ENCODE peak calls at places on chromosomes 6 and 20, in five cellular contexts. One of them, this sample, is unnamed.

GRCh38 chr6:1608976-1609661 is 596 bp upstream of the FOXC1 start:
- DNase-seq in heart left ventricle: peak; percentile 73
- DNase-seq in adipocyte: peak; percentile 76
- DNase-seq in psoas muscle: peak; percentile 69
- DNase-seq in dorsolateral prefrontal cortex: no peak
- DNase-seq in this sample: peak; percentile 27

GRCh38 chr6:121920616-121921015 is 478.8 kb upstream of the HSF2 start:
- DNase-seq in heart left ventricle: no peak
- DNase-seq in adipocyte: no peak
- DNase-seq in psoas muscle: no peak
- DNase-seq in dorsolateral prefrontal cortex: no peak
- DNase-seq in this sample: no peak

GRCh38 chr20:7123457-7123856 is 356.0 kb downstream of the BMP2 start:
- DNase-seq in heart left ventricle: no peak
- DNase-seq in adipocyte: no peak
- DNase-seq in psoas muscle: no peak
- DNase-seq in dorsolateral prefrontal cortex: no peak
- DNase-seq in this sample: no peak

GRCh38 chr6:130129781-130130246 is 92.9 kb downstream of the SAMD3 start:
- DNase-seq in heart left ventricle: no peak
- DNase-seq in adipocyte: peak; percentile 64
- DNase-seq in psoas muscle: no peak
- DNase-seq in dorsolateral prefrontal cortex: no peak
- DNase-seq in this sample: no peak

GRCh38 chr6:131761061-131761761 is 46.6 kb upstream of the ENPP1 start:
- DNase-seq in heart left ventricle: no peak
- DNase-seq in adipocyte: peak; percentile 28
- DNase-seq in psoas muscle: no peak
- DNase-seq in dorsolateral prefrontal cortex: no peak
- DNase-seq in this sample: peak; percentile 67

GRCh38 chr20:39778847-39779641 is 816.9 kb downstream of the DHX35 start:
- DNase-seq in heart left ventricle: no peak
- DNase-seq in adipocyte: peak; percentile 6
- DNase-seq in psoas muscle: no peak
- DNase-seq in dorsolateral prefrontal cortex: no peak
- DNase-seq in this sample: no peak

GRCh38 chr6:152386131-152386530 is 251.0 kb downstream of the SYNE1 start:
- DNase-seq in heart left ventricle: no peak
- DNase-seq in adipocyte: no peak
- DNase-seq in psoas muscle: no peak
- DNase-seq in dorsolateral prefrontal cortex: no peak
- DNase-seq in this sample: no peak

GRCh38 chr6:118708055-118708454 is 56.7 kb upstream of the CEP85L start:
- DNase-seq in heart left ventricle: no peak
- DNase-seq in adipocyte: peak; percentile 24
- DNase-seq in psoas muscle: no peak
- DNase-seq in dorsolateral prefrontal cortex: no peak
- DNase-seq in this sample: peak; percentile 46

GRCh38 chr20:51553897-51554504 is 11.5 kb upstream of the NFATC2 start:
- DNase-seq in heart left ventricle: no peak
- DNase-seq in adipocyte: no peak
- DNase-seq in psoas muscle: no peak
- DNase-seq in dorsolateral prefrontal cortex: no peak
- DNase-seq in this sample: no peak

GRCh38 chr6:10412948-10413849 is 1.7 kb downstream of the TFAP2A start:
- DNase-seq in heart left ventricle: no peak
- DNase-seq in adipocyte: peak; percentile 73
- DNase-seq in psoas muscle: no peak
- DNase-seq in dorsolateral prefrontal cortex: no peak
- DNase-seq in this sample: peak; percentile 88

GRCh38 chr6:139588076-139588639 is 213.7 kb upstream of the CITED2 start:
- DNase-seq in heart left ventricle: no peak
- DNase-seq in adipocyte: peak; percentile 37
- DNase-seq in psoas muscle: no peak
- DNase-seq in dorsolateral prefrontal cortex: no peak
- DNase-seq in this sample: peak; percentile 61

GRCh38 chr6:90669846-90670245 is 83.0 kb upstream of the MAP3K7 start:
- DNase-seq in heart left ventricle: no peak
- DNase-seq in adipocyte: no peak
- DNase-seq in psoas muscle: no peak
- DNase-seq in dorsolateral prefrontal cortex: no peak
- DNase-seq in this sample: no peak

GRCh38 chr20:13492001-13492480 is 146.7 kb downstream of the TASP1 start:
- DNase-seq in heart left ventricle: no peak
- DNase-seq in adipocyte: peak; percentile 67
- DNase-seq in psoas muscle: no peak
- DNase-seq in dorsolateral prefrontal cortex: no peak
- DNase-seq in this sample: peak; percentile 28

GRCh38 chr6:111573892-111574800 is 31.5 kb downstream of the TRAF3IP2 start:
- DNase-seq in heart left ventricle: no peak
- DNase-seq in adipocyte: peak; percentile 80
- DNase-seq in psoas muscle: no peak
- DNase-seq in dorsolateral prefrontal cortex: no peak
- DNase-seq in this sample: peak; percentile 32

GRCh38 chr20:3465301-3465700 is 5.5 kb upstream of the ATRN start:
- DNase-seq in heart left ventricle: no peak
- DNase-seq in adipocyte: no peak
- DNase-seq in psoas muscle: no peak
- DNase-seq in dorsolateral prefrontal cortex: no peak
- DNase-seq in this sample: no peak

DNA sequence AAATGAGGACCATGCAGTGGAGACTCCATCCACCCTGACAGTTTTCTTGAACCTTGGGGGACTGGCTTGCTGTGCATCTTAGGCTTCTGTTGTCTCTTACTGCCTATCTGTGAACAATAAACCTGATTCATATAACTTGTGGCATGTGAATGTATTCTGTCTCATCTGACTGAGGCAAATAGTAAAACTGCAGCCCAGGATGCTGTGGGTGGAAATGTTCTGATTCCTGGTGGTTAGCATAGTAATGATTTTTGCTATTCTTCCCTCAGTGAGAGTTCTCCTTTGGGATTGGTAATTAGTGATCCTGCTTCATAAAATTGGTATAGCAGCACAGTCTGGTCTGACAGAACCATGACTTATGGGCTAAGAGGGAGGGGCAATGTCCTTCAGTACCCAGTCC is 147.2 kb downstream of the OR2B2 start:
- DNase-seq in heart left ventricle: no peak
- DNase-seq in adipocyte: no peak
- DNase-seq in psoas muscle: no peak
- DNase-seq in dorsolateral prefrontal cortex: no peak
- DNase-seq in this sample: no peak
- H3K27me3 ChIP-seq in heart left ventricle: peaks cover 32% of the 10 kb centered on the region
- H3K27me3 ChIP-seq in adipocyte: peaks cover 23% of the 10 kb centered on the region
- H3K27me3 ChIP-seq in psoas muscle: no peaks in the 10 kb centered on the region
- H3K27me3 ChIP-seq in dorsolateral prefrontal cortex: peaks cover 63% of the 10 kb centered on the region
- H3K27me3 ChIP-seq in this sample: no peaks in the 10 kb centered on the region

DNA sequence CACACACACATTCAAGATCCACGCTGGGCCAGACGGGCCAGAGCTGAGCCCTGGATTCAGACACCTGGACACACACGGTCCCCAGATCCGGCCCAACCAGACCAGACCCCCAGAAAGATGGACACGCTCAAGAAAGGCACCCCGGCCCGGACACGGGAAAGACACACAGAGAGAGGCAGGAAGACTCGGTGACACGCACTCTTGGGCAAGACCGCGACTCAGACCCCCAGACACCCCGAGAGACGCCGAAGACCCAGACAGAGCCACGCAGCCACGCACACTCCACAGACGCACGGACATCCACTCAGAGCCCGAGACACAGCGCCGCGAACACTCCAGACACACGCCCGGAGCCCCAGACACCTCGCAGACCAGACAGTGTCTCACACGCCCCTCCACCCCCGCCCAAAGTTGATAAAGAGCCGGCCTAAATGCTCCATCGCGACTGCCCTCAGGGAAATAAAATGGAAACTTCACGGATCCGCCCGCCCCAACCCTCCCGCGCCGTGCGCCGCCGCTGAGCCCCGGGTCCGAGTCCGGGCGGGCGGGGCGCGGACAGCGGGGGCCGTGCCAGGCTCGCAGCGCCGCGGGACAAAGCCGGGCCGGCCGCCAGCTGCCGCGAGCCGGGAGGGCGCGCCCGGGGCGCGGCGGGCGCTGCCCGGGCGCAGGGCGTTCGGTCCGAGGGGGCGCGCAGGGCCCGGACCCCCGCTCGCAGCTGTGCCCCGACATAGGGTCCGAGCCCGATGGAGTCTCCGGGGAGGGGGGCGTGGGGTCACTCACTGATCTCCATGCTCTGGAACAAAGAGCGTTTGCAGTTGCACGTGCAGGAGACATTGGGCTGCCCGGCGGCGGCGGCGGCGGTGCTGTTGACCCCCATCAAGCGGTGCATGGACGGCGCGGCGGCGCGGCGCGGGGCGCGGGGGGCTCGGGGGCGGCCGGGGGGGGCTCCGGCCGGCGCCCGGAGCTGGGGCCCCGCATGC is 831 bp downstream of the PMEPA1 start:
- DNase-seq in heart left ventricle: no peak
- DNase-seq in adipocyte: peak; percentile 78
- DNase-seq in psoas muscle: peak; percentile 68
- DNase-seq in dorsolateral prefrontal cortex: peak; percentile 26
- DNase-seq in this sample: no peak
- H3K27me3 ChIP-seq in heart left ventricle: no peaks in the 10 kb centered on the region
- H3K27me3 ChIP-seq in adipocyte: no peaks in the 10 kb centered on the region
- H3K27me3 ChIP-seq in psoas muscle: no peaks in the 10 kb centered on the region
- H3K27me3 ChIP-seq in dorsolateral prefrontal cortex: no peaks in the 10 kb centered on the region
- H3K27me3 ChIP-seq in this sample: no peaks in the 10 kb centered on the region

DNA sequence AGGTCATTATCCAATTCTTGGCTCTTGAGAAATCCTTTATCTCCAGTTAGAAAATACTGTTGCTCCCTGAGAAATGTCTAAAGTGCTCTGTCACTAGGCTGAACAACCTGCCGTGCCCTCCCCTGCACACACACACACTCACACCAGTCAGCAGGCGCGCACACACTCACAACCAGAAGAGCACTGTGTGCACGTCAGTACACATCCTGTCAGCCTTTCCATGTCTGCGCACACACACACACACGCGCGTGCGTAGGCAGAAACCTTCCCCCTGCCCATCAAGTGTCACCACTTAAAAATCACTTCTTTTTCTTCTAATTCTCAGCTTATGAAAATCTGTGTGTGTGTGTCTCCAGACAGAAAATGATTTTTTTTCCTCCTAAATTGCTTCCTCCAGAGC is 100.3 kb downstream of the EDN3 start:
- DNase-seq in heart left ventricle: no peak
- DNase-seq in adipocyte: no peak
- DNase-seq in psoas muscle: no peak
- DNase-seq in dorsolateral prefrontal cortex: no peak
- DNase-seq in this sample: no peak
- H3K27me3 ChIP-seq in heart left ventricle: peaks cover 47% of the 10 kb centered on the region
- H3K27me3 ChIP-seq in adipocyte: peaks cover 93% of the 10 kb centered on the region
- H3K27me3 ChIP-seq in psoas muscle: no peaks in the 10 kb centered on the region
- H3K27me3 ChIP-seq in dorsolateral prefrontal cortex: peaks cover 57% of the 10 kb centered on the region
- H3K27me3 ChIP-seq in this sample: peaks cover 99% of the 10 kb centered on the region

GRCh38 chr20:63000036-63000435 is 6.7 kb downstream of the BHLHE23 start:
- DNase-seq in heart left ventricle: no peak
- DNase-seq in adipocyte: no peak
- DNase-seq in psoas muscle: no peak
- DNase-seq in dorsolateral prefrontal cortex: no peak
- DNase-seq in this sample: no peak
- H3K27me3 ChIP-seq in heart left ventricle: peaks cover 54% of the 10 kb centered on the region
- H3K27me3 ChIP-seq in adipocyte: peaks cover 88% of the 10 kb centered on the region
- H3K27me3 ChIP-seq in psoas muscle: no peaks in the 10 kb centered on the region
- H3K27me3 ChIP-seq in dorsolateral prefrontal cortex: peaks cover 54% of the 10 kb centered on the region
- H3K27me3 ChIP-seq in this sample: peaks cover 7% of the 10 kb centered on the region

GRCh38 chr20:63080811-63081210 is 74.0 kb upstream of the BHLHE23 start:
- DNase-seq in heart left ventricle: no peak
- DNase-seq in adipocyte: no peak
- DNase-seq in psoas muscle: no peak
- DNase-seq in dorsolateral prefrontal cortex: no peak
- DNase-seq in this sample: no peak

GRCh38 chr20:63081831-63082230 is 75.1 kb upstream of the BHLHE23 start:
- DNase-seq in heart left ventricle: no peak
- DNase-seq in adipocyte: no peak
- DNase-seq in psoas muscle: no peak
- DNase-seq in dorsolateral prefrontal cortex: no peak
- DNase-seq in this sample: no peak

GRCh38 chr20:63080411-63080810 is 73.6 kb upstream of the BHLHE23 start:
- DNase-seq in heart left ventricle: no peak
- DNase-seq in adipocyte: no peak
- DNase-seq in psoas muscle: peak; percentile 45
- DNase-seq in dorsolateral prefrontal cortex: peak; percentile 1
- DNase-seq in this sample: no peak

GRCh38 chr20:63081351-63081750 is 74.6 kb upstream of the BHLHE23 start:
- DNase-seq in heart left ventricle: peak; percentile 17
- DNase-seq in adipocyte: no peak
- DNase-seq in psoas muscle: no peak
- DNase-seq in dorsolateral prefrontal cortex: no peak
- DNase-seq in this sample: no peak

GRCh38 chr20:63079971-63080370 is 73.2 kb upstream of the BHLHE23 start:
- DNase-seq in heart left ventricle: no peak
- DNase-seq in adipocyte: no peak
- DNase-seq in psoas muscle: peak; percentile 15
- DNase-seq in dorsolateral prefrontal cortex: no peak
- DNase-seq in this sample: no peak
- H3K27me3 ChIP-seq in heart left ventricle: peaks cover 7% of the 10 kb centered on the region
- H3K27me3 ChIP-seq in adipocyte: peaks cover 31% of the 10 kb centered on the region
- H3K27me3 ChIP-seq in psoas muscle: no peaks in the 10 kb centered on the region
- H3K27me3 ChIP-seq in dorsolateral prefrontal cortex: peaks cover 5% of the 10 kb centered on the region
- H3K27me3 ChIP-seq in this sample: peaks cover 34% of the 10 kb centered on the region

GRCh38 chr6:166168616-166169548 is 1.2 kb upstream of the TBXT start:
- DNase-seq in heart left ventricle: no peak
- DNase-seq in adipocyte: no peak
- DNase-seq in psoas muscle: no peak
- DNase-seq in dorsolateral prefrontal cortex: no peak
- DNase-seq in this sample: no peak
- H3K27me3 ChIP-seq in heart left ventricle: peaks cover 64% of the 10 kb centered on the region
- H3K27me3 ChIP-seq in adipocyte: peaks cover 87% of the 10 kb centered on the region
- H3K27me3 ChIP-seq in psoas muscle: peaks cover 8% of the 10 kb centered on the region
- H3K27me3 ChIP-seq in dorsolateral prefrontal cortex: peaks cover 83% of the 10 kb centered on the region
- H3K27me3 ChIP-seq in this sample: peaks cover 49% of the 10 kb centered on the region

GRCh38 chr20:48750376-48750775 is 77.4 kb downstream of the PREX1 start:
- DNase-seq in heart left ventricle: no peak
- DNase-seq in adipocyte: no peak
- DNase-seq in psoas muscle: no peak
- DNase-seq in dorsolateral prefrontal cortex: no peak
- DNase-seq in this sample: no peak
- H3K27me3 ChIP-seq in heart left ventricle: no peaks in the 10 kb centered on the region
- H3K27me3 ChIP-seq in adipocyte: peaks cover 30% of the 10 kb centered on the region
- H3K27me3 ChIP-seq in psoas muscle: no peaks in the 10 kb centered on the region
- H3K27me3 ChIP-seq in dorsolateral prefrontal cortex: no peaks in the 10 kb centered on the region
- H3K27me3 ChIP-seq in this sample: no peaks in the 10 kb centered on the region

GRCh38 chr20:62711703-62712101 is 3.1 kb downstream of the NTSR1 start:
- DNase-seq in heart left ventricle: peak; percentile 57
- DNase-seq in adipocyte: no peak
- DNase-seq in psoas muscle: no peak
- DNase-seq in dorsolateral prefrontal cortex: no peak
- DNase-seq in this sample: no peak
- H3K27me3 ChIP-seq in heart left ventricle: peaks cover 47% of the 10 kb centered on the region
- H3K27me3 ChIP-seq in adipocyte: peaks cover 47% of the 10 kb centered on the region
- H3K27me3 ChIP-seq in psoas muscle: peaks cover 2% of the 10 kb centered on the region
- H3K27me3 ChIP-seq in dorsolateral prefrontal cortex: peaks cover 43% of the 10 kb centered on the region
- H3K27me3 ChIP-seq in this sample: peaks cover 3% of the 10 kb centered on the region